ENCODE peak calls at places on chromosomes 6 and 20, in six cellular contexts. J, O, V, I, C and Q are unnamed samples.

GRCh38 chr6:158538741-158539140 is 21.1 kb upstream of the TMEM181 start:
- DNase-seq in J (no peak), O (no peak), V (no peak), I (no peak), C (no peak), Q (no peak)

GRCh38 chr20:57396638-57397003 is 5.4 kb downstream of the RBM38 start:
- DNase-seq in J (no peak), O (no peak), V (no peak), I (no peak), C (no peak), Q (no peak)

GRCh38 chr6:154433477-154434241 is 76.8 kb downstream of the CNKSR3 start:
- DNase-seq in J (no peak), O (no peak), V (no peak), I (no peak), C (peak), Q (no peak)

GRCh38 chr6:3023663-3024483 is 24.2 kb downstream of the NQO2 start:
- DNase-seq in J (peak), O (no peak), V (peak), I (peak), C (peak), Q (no peak)

GRCh38 chr20:4713401-4713800 is 8.3 kb upstream of the PRND start:
- DNase-seq in J (no peak), O (no peak), V (no peak), I (no peak), C (no peak), Q (no peak)

GRCh38 chr6:110329348-110329728 is 28.8 kb downstream of the METTL24 start:
- DNase-seq in J (no peak), O (no peak), V (peak), I (no peak), C (peak), Q (no peak)

GRCh38 chr6:6878921-6879585 is 228.7 kb upstream of the RREB1 start:
- DNase-seq in J (no peak), O (no peak), V (peak), I (no peak), C (no peak), Q (no peak)

GRCh38 chr6:13538084-13538483 is 36.3 kb upstream of the SIRT5 start:
- DNase-seq in J (no peak), O (no peak), V (peak), I (no peak), C (peak), Q (no peak)

GRCh38 chr6:4912559-4912958 is 91.3 kb downstream of the RPP40 start:
- DNase-seq in J (no peak), O (no peak), V (no peak), I (no peak), C (no peak), Q (no peak)

GRCh38 chr6:95420792-95421191 is 156.5 kb upstream of the MANEA start:
- DNase-seq in J (no peak), O (no peak), V (no peak), I (no peak), C (no peak), Q (no peak)

GRCh38 chr6:43803055-43803782 is 33.2 kb downstream of the VEGFA start:
- DNase-seq in J (no peak), O (no peak), V (no peak), I (no peak), C (peak), Q (no peak)

GRCh38 chr20:54165014-54165413 is 8.8 kb downstream of the CYP24A1 start:
- DNase-seq in J (no peak), O (no peak), V (no peak), I (no peak), C (no peak), Q (no peak)

GRCh38 chr20:19683168-19683567 is 74.9 kb upstream of the RIN2 start:
- DNase-seq in J (no peak), O (no peak), V (no peak), I (no peak), C (no peak), Q (no peak)

GRCh38 chr6:53066059-53066406 is 829 bp downstream of the FBXO9 start:
- DNase-seq in J (peak), O (no peak), V (peak), I (peak), C (peak), Q (no peak)

GRCh38 chr6:151242420-151242841 is 2.7 kb downstream of the AKAP12 start:
- DNase-seq in J (no peak), O (no peak), V (no peak), I (no peak), C (no peak), Q (peak)
- H3K4me3 ChIP-seq in J (peak), O (peak), V (no peak), I (no peak), C (no peak), Q (peak)

DNA sequence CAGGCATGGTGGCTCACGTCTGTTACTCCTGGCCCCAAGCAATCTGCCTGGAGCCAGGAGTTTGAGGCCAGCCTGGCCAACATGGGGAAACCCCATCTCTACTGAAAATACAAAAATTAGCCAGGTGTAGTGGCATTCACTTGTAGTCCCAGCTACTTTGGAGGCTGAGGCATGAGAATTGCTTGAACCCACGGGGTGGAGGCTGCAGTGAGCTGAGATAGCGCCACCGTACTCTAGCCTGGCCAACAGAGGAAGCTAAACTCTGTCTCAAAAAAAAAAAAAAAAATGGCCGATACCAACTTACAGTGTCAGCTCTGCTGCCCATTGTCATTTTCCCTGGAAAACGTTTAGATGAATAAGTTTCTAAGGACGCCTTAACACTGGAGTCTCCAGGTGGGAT is 489.9 kb downstream of the TFAP2A start:
- DNase-seq in J (no peak), O (no peak), V (no peak), I (no peak), C (no peak), Q (no peak)
- TF ChIP-seq CTCF in J (no peak), O (no peak), V (no peak), I (no peak), C (no peak), Q (no peak)

GRCh38 chr20:38162149-38162548 is 2.9 kb downstream of the TGM2 start:
- DNase-seq in J (no peak), O (no peak), V (no peak), I (no peak), C (no peak), Q (no peak)

GRCh38 chr20:38164069-38164468 is 1.0 kb downstream of the TGM2 start:
- DNase-seq in J (no peak), O (no peak), V (no peak), I (no peak), C (no peak), Q (no peak)

GRCh38 chr20:38164624-38165088 is 414 bp downstream of the TGM2 start:
- DNase-seq in J (no peak), O (no peak), V (no peak), I (no peak), C (no peak), Q (no peak)

GRCh38 chr20:38161412-38161774 is 3.7 kb downstream of the TGM2 start:
- DNase-seq in J (no peak), O (no peak), V (no peak), I (no peak), C (no peak), Q (no peak)

GRCh38 chr20:38162878-38163875 is 1.9 kb downstream of the TGM2 start:
- DNase-seq in J (no peak), O (no peak), V (no peak), I (no peak), C (no peak), Q (no peak)
- H3K4me3 ChIP-seq in J (peak), O (no peak), V (peak), I (no peak), C (no peak), Q (peak)

GRCh38 chr20:21182832-21183563 is 57.1 kb downstream of the KIZ start:
- DNase-seq in J (no peak), O (peak), V (peak), I (no peak), C (peak), Q (peak)

GRCh38 chr20:21179796-21180195 is 53.9 kb downstream of the KIZ start:
- DNase-seq in J (no peak), O (no peak), V (peak), I (no peak), C (peak), Q (no peak)

GRCh38 chr20:21181028-21181427 is 55.1 kb downstream of the KIZ start:
- DNase-seq in J (no peak), O (no peak), V (no peak), I (no peak), C (no peak), Q (no peak)

GRCh38 chr20:21177767-21178166 is 51.9 kb downstream of the KIZ start:
- DNase-seq in J (no peak), O (no peak), V (no peak), I (no peak), C (no peak), Q (no peak)

DNA sequence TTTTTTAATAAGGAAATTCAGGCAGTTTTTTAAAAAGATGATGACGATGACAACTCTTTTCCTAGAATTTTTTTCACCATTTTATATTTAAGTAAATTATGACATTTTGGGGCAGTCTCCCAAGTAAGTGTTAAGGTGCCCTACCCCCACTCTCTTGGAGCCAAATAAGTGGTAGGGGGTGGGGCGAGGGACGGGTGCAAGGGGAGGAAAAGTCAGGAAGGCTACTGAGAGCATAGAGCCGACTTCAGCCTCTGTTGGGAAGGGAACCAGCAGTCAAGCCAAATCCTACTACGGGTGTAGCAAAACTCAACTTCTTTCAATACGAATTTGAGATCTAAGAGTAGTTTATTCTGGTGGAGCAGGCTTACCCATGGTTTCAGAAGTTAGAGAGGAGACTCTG is 54.4 kb downstream of the KIZ start:
- DNase-seq in J (no peak), O (no peak), V (no peak), I (no peak), C (no peak), Q (no peak)
- TF ChIP-seq CTCF in J (no peak), O (no peak), V (no peak), I (no peak), C (no peak), Q (no peak)